ENCODE peak calls at places on chromosomes 3 and 15, in four cellular contexts. One of them, this sample, is unnamed.

GRCh38 chr3:111333642-111334041 is 208.4 kb upstream of the CD96 start:
- DNase-seq in spleen: no peak
- DNase-seq in fibroblast of lung: peak; percentile 35
- DNase-seq in GM20000: no peak
- DNase-seq in this sample: no peak

GRCh38 chr3:106628407-106628806 is 748.8 kb upstream of the CCDC54 start:
- DNase-seq in spleen: no peak
- DNase-seq in fibroblast of lung: peak; percentile 61
- DNase-seq in GM20000: no peak
- DNase-seq in this sample: no peak

GRCh38 chr15:99322643-99323405 is 71.5 kb downstream of the LRRC28 start:
- DNase-seq in spleen: no peak
- DNase-seq in fibroblast of lung: no peak
- DNase-seq in GM20000: no peak
- DNase-seq in this sample: no peak

GRCh38 chr15:92339361-92339760 is 54.3 kb upstream of the ST8SIA2 start:
- DNase-seq in spleen: no peak
- DNase-seq in fibroblast of lung: no peak
- DNase-seq in GM20000: no peak
- DNase-seq in this sample: no peak

GRCh38 chr3:154844863-154845262 is 235.3 kb upstream of the MME start:
- DNase-seq in spleen: no peak
- DNase-seq in fibroblast of lung: no peak
- DNase-seq in GM20000: no peak
- DNase-seq in this sample: no peak

GRCh38 chr15:69729167-69729748 is 276.6 kb downstream of the RPLP1 start:
- DNase-seq in spleen: peak; percentile 83
- DNase-seq in fibroblast of lung: peak; percentile 46
- DNase-seq in GM20000: peak; percentile 53
- DNase-seq in this sample: peak; percentile 63

GRCh38 chr15:39666671-39667070 is 85.8 kb downstream of the THBS1 start:
- DNase-seq in spleen: no peak
- DNase-seq in fibroblast of lung: no peak
- DNase-seq in GM20000: no peak
- DNase-seq in this sample: no peak

GRCh38 chr15:93001156-93001555 is 87.9 kb downstream of the RGMA start:
- DNase-seq in spleen: no peak
- DNase-seq in fibroblast of lung: no peak
- DNase-seq in GM20000: no peak
- DNase-seq in this sample: no peak

GRCh38 chr3:190618349-190619030 is 104.6 kb downstream of the IL1RAP start:
- DNase-seq in spleen: no peak
- DNase-seq in fibroblast of lung: no peak
- DNase-seq in GM20000: peak; percentile 15
- DNase-seq in this sample: peak; percentile 5

GRCh38 chr3:115788921-115789470 is 165.7 kb downstream of the GAP43 start:
- DNase-seq in spleen: no peak
- DNase-seq in fibroblast of lung: peak; percentile 73
- DNase-seq in GM20000: no peak
- DNase-seq in this sample: no peak

GRCh38 chr3:77460326-77460725 is 420.4 kb downstream of the ROBO2 start:
- DNase-seq in spleen: no peak
- DNase-seq in fibroblast of lung: peak; percentile 17
- DNase-seq in GM20000: no peak
- DNase-seq in this sample: no peak

GRCh38 chr15:25682349-25682748 is 180.8 kb downstream of the ATP10A start:
- DNase-seq in spleen: no peak
- DNase-seq in fibroblast of lung: no peak
- DNase-seq in GM20000: no peak
- DNase-seq in this sample: no peak

GRCh38 chr3:126111126-126111551 is 27.2 kb upstream of the SLC41A3 start:
- DNase-seq in spleen: peak; percentile 65
- DNase-seq in fibroblast of lung: no peak
- DNase-seq in GM20000: no peak
- DNase-seq in this sample: no peak

GRCh38 chr15:101024111-101024695 is 105.0 kb downstream of the LRRK1 start:
- DNase-seq in spleen: peak; percentile 45
- DNase-seq in fibroblast of lung: peak; percentile 94
- DNase-seq in GM20000: no peak
- DNase-seq in this sample: no peak

GRCh38 chr3:52400275-52400793 is 44.6 kb downstream of the SEMA3G start:
- DNase-seq in spleen: peak; percentile 64
- DNase-seq in fibroblast of lung: no peak
- DNase-seq in GM20000: no peak
- DNase-seq in this sample: no peak

GRCh38 chr3:74845086-74845485 is 230.6 kb upstream of the CNTN3 start:
- DNase-seq in spleen: no peak
- DNase-seq in fibroblast of lung: no peak
- DNase-seq in GM20000: no peak
- DNase-seq in this sample: no peak

GRCh38 chr15:73767794-73768501 is 14.8 kb upstream of the INSYN1 start:
- DNase-seq in spleen: no peak
- DNase-seq in fibroblast of lung: no peak
- DNase-seq in GM20000: no peak
- DNase-seq in this sample: no peak

GRCh38 chr3:153221748-153222162 is 59.7 kb downstream of the RAP2B start:
- DNase-seq in spleen: peak; percentile 85
- DNase-seq in fibroblast of lung: peak; percentile 80
- DNase-seq in GM20000: peak; percentile 37
- DNase-seq in this sample: peak; percentile 24

GRCh38 chr15:66004618-66005262 is 135.4 kb downstream of the RAB11A start:
- DNase-seq in spleen: no peak
- DNase-seq in fibroblast of lung: peak; percentile 38
- DNase-seq in GM20000: peak; percentile 56
- DNase-seq in this sample: peak; percentile 46

GRCh38 chr3:32392530-32393302 is 1.1 kb downstream of the CMTM7 start:
- DNase-seq in spleen: no peak
- DNase-seq in fibroblast of lung: peak; percentile 80
- DNase-seq in GM20000: peak; percentile 42
- DNase-seq in this sample: peak; percentile 22

GRCh38 chr3:150829408-150829807 is 66.4 kb upstream of the SIAH2 start:
- DNase-seq in spleen: no peak
- DNase-seq in fibroblast of lung: no peak
- DNase-seq in GM20000: no peak
- DNase-seq in this sample: no peak

GRCh38 chr3:150828997-150829396 is 66.0 kb upstream of the SIAH2 start:
- DNase-seq in spleen: no peak
- DNase-seq in fibroblast of lung: no peak
- DNase-seq in GM20000: no peak
- DNase-seq in this sample: no peak

GRCh38 chr3:150828261-150828660 is 65.3 kb upstream of the SIAH2 start:
- DNase-seq in spleen: no peak
- DNase-seq in fibroblast of lung: no peak
- DNase-seq in GM20000: no peak
- DNase-seq in this sample: no peak

GRCh38 chr3:150830745-150831144 is 67.8 kb upstream of the SIAH2 start:
- DNase-seq in spleen: no peak
- DNase-seq in fibroblast of lung: no peak
- DNase-seq in GM20000: no peak
- DNase-seq in this sample: no peak

DNA sequence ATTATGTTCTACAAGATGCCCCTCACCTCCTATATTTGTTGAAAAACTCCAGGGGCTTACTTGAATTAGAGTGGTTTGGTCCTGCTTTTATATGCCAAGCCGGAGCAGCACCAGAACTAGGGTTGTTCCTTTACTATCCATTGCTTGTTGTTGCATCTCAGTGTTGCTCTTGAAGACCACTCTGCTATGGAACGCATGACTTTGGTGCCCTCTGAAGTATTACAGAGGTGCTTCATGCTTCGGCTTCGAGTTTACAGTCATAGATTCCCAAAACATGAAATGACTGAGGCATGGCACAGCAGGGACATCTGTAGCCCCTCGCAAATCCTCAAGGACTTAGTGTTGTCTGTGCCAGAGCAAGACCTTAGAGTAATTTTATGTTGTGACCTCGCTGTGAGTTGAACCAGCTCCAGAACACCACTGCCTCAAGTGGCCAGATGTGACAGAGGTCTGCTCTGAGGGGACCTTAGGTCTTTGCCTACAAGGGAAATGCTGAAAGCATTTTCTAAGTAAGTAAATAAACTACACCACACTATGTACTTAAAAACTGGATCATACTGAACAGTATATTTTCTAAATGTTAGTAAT is 67.2 kb upstream of the SIAH2 start:
- DNase-seq in spleen: no peak
- DNase-seq in fibroblast of lung: no peak
- DNase-seq in GM20000: peak; percentile 40
- DNase-seq in this sample: peak; percentile 34
- TF ChIP-seq CTCF in spleen: no peak
- TF ChIP-seq CTCF in fibroblast of lung: no peak
- TF ChIP-seq CTCF in GM20000: no peak
- TF ChIP-seq CTCF in this sample: peak; percentile 45

GRCh38 chr15:64747578-64747977 is 27.8 kb downstream of the RBPMS2 start:
- DNase-seq in spleen: no peak
- DNase-seq in fibroblast of lung: no peak
- DNase-seq in GM20000: no peak
- DNase-seq in this sample: no peak

GRCh38 chr15:64749167-64749566 is 26.2 kb downstream of the RBPMS2 start:
- DNase-seq in spleen: no peak
- DNase-seq in fibroblast of lung: peak; percentile 14
- DNase-seq in GM20000: no peak
- DNase-seq in this sample: no peak

GRCh38 chr15:64748251-64748650 is 27.1 kb downstream of the RBPMS2 start:
- DNase-seq in spleen: no peak
- DNase-seq in fibroblast of lung: no peak
- DNase-seq in GM20000: no peak
- DNase-seq in this sample: no peak

GRCh38 chr15:64751464-64751863 is 23.9 kb downstream of the RBPMS2 start:
- DNase-seq in spleen: no peak
- DNase-seq in fibroblast of lung: no peak
- DNase-seq in GM20000: no peak
- DNase-seq in this sample: no peak

GRCh38 chr15:64749999-64750657 is 25.3 kb downstream of the RBPMS2 start:
- DNase-seq in spleen: no peak
- DNase-seq in fibroblast of lung: peak; percentile 55
- DNase-seq in GM20000: no peak
- DNase-seq in this sample: no peak
- TF ChIP-seq CTCF in spleen: no peak
- TF ChIP-seq CTCF in fibroblast of lung: no peak
- TF ChIP-seq CTCF in GM20000: no peak
- TF ChIP-seq CTCF in this sample: no peak

GRCh38 chr15:84981711-84982300 is at the start of gene PDE8A:
- DNase-seq in spleen: no peak
- DNase-seq in fibroblast of lung: no peak
- DNase-seq in GM20000: peak; percentile 80
- DNase-seq in this sample: no peak
- TF ChIP-seq CTCF in spleen: no peak
- TF ChIP-seq CTCF in fibroblast of lung: no peak
- TF ChIP-seq CTCF in GM20000: no peak
- TF ChIP-seq CTCF in this sample: no peak

DNA sequence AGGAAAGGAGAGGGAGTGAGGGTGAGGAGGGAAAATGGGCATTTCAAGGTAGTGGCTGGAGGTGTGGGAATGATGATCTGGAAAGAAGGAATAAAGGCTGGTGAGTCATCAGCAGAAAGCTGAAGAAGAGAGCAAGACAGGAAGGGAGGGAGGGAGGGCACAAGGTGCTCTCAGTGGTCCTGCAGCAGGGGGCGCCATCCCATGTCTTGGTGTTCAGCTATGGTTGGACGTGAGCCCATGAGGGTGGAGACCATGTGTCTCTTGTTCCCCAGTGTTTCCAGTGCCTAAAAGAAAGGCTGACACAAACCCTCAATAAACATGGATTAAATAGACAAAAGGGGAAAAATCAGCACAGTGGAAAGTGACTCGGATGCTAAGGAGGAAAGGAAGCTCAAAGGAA is 228.5 kb downstream of the NTRK3 start:
- DNase-seq in spleen: no peak
- DNase-seq in fibroblast of lung: no peak
- DNase-seq in GM20000: no peak
- DNase-seq in this sample: no peak
- TF ChIP-seq CTCF in spleen: no peak
- TF ChIP-seq CTCF in fibroblast of lung: no peak
- TF ChIP-seq CTCF in GM20000: no peak
- TF ChIP-seq CTCF in this sample: no peak

GRCh38 chr3:188202358-188203138 is 48.6 kb downstream of the LPP start:
- DNase-seq in spleen: no peak
- DNase-seq in fibroblast of lung: no peak
- DNase-seq in GM20000: no peak
- DNase-seq in this sample: no peak
- TF ChIP-seq CTCF in spleen: no peak
- TF ChIP-seq CTCF in fibroblast of lung: no peak
- TF ChIP-seq CTCF in GM20000: no peak
- TF ChIP-seq CTCF in this sample: no peak

DNA sequence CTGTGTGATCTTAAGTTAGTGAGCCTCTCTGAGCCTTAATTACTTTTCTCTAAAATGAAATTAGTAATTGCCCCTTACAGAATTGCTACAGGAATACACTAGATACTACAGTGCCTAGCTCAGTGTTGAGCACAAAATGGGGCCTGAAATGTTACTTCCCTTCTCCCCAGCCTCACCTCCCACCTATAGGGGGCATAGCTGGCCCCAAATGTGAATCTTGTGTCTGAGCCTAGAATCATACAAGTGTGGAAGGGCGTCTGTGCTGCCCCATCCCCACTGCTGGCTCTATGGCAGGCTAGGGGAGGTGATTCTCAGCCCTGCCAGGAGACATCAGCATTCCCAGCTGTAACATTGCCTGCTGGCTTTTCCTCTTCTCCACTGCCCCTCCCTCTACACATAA is 42.7 kb downstream of the IFT122 start:
- DNase-seq in spleen: no peak
- DNase-seq in fibroblast of lung: no peak
- DNase-seq in GM20000: no peak
- DNase-seq in this sample: no peak
- TF ChIP-seq CTCF in spleen: no peak
- TF ChIP-seq CTCF in fibroblast of lung: no peak
- TF ChIP-seq CTCF in GM20000: no peak
- TF ChIP-seq CTCF in this sample: peak; percentile 24

GRCh38 chr15:67941643-67942315 is 101.9 kb upstream of the RNU6-1 start:
- DNase-seq in spleen: no peak
- DNase-seq in fibroblast of lung: no peak
- DNase-seq in GM20000: no peak
- DNase-seq in this sample: no peak

GRCh38 chr15:67940324-67940719 is 100.5 kb upstream of the RNU6-1 start:
- DNase-seq in spleen: no peak
- DNase-seq in fibroblast of lung: no peak
- DNase-seq in GM20000: no peak
- DNase-seq in this sample: no peak

GRCh38 chr15:67935244-67935643 is 95.4 kb upstream of the RNU6-1 start:
- DNase-seq in spleen: no peak
- DNase-seq in fibroblast of lung: no peak
- DNase-seq in GM20000: no peak
- DNase-seq in this sample: no peak

GRCh38 chr15:67931861-67932260 is 92.0 kb upstream of the RNU6-1 start:
- DNase-seq in spleen: no peak
- DNase-seq in fibroblast of lung: no peak
- DNase-seq in GM20000: no peak
- DNase-seq in this sample: no peak

GRCh38 chr15:67937153-67937761 is 97.4 kb upstream of the RNU6-1 start:
- DNase-seq in spleen: no peak
- DNase-seq in fibroblast of lung: no peak
- DNase-seq in GM20000: no peak
- DNase-seq in this sample: no peak
- TF ChIP-seq CTCF in spleen: no peak
- TF ChIP-seq CTCF in fibroblast of lung: no peak
- TF ChIP-seq CTCF in GM20000: no peak
- TF ChIP-seq CTCF in this sample: no peak

This sample was measured in GM13977.